ENCODE peak calls at places on chromosome 6, in six cellular contexts. E, V, X, U, R and T are unnamed samples.
A peak's percentile ranks its signal among the peaks of the same experiment; 100 is the strongest.

GRCh38 chr6:43939281-43940070 is 169.5 kb downstream of the VEGFA start:
- DNase-seq in U (no peak), R (no peak), E (no peak), X (no peak), V (peak; percentile 7), T (no peak)

GRCh38 chr6:37607949-37608348 is 89.7 kb downstream of the MDGA1 start:
- DNase-seq in U (peak; percentile 22), E (no peak), V (no peak), R (peak; percentile 21), X (no peak), T (no peak)

GRCh38 chr6:127069659-127070279 is 48.7 kb upstream of the RSPO3 start:
- DNase-seq in E (no peak), X (peak; percentile 13), U (peak; percentile 70), V (no peak), R (peak; percentile 39), T (no peak)

GRCh38 chr6:29968905-29969304 is 26.6 kb downstream of the HLA-A start:
- DNase-seq in X (no peak), U (no peak), V (no peak), R (no peak), E (no peak), T (no peak)

GRCh38 chr6:69866351-69867074 is at the start of gene COL19A1:
- DNase-seq in V (no peak), U (peak; percentile 19), R (no peak), X (peak; percentile 43), E (peak; percentile 24), T (peak; percentile 39)

GRCh38 chr6:108133594-108134179 is 32.1 kb upstream of the NR2E1 start:
- DNase-seq in X (peak; percentile 60), V (no peak), R (peak; percentile 86), E (peak; percentile 53), U (peak; percentile 81), T (peak; percentile 61)

GRCh38 chr6:112014483-112014882 is 39.4 kb upstream of the CCN6 start:
- DNase-seq in X (no peak), E (no peak), U (peak; percentile 66), V (no peak), R (no peak), T (no peak)

GRCh38 chr6:163940705-163941470 is 526.4 kb downstream of the QKI start:
- DNase-seq in E (no peak), V (no peak), X (no peak), R (no peak), U (no peak), T (no peak)

GRCh38 chr6:107936162-107936909 is 21.7 kb downstream of the SEC63 start:
- DNase-seq in R (no peak), X (no peak), E (no peak), U (no peak), V (no peak), T (no peak)

GRCh38 chr6:105384004-105384403 is 18.9 kb downstream of the PREP start:
- DNase-seq in X (no peak), R (no peak), E (no peak), V (no peak), U (no peak), T (peak; percentile 10)

GRCh38 chr6:137867685-137868509 is 838 bp downstream of the TNFAIP3 start:
- DNase-seq in R (no peak), E (peak; percentile 24), U (peak; percentile 55), V (peak; percentile 91), X (no peak), T (peak; percentile 69)

GRCh38 chr6:43953256-43953655 is 174.0 kb downstream of the MRPL14 start:
- DNase-seq in V (peak; percentile 3), X (no peak), R (no peak), U (no peak), E (no peak), T (no peak)

GRCh38 chr6:44696099-44696498 is 308.6 kb downstream of the CDC5L start:
- DNase-seq in U (peak; percentile 85), V (no peak), R (no peak), X (no peak), E (no peak), T (no peak)

GRCh38 chr6:158869604-158870417 is 50.6 kb upstream of the EZR start:
- DNase-seq in X (peak; percentile 98), R (no peak), U (peak; percentile 96), E (peak; percentile 87), V (peak; percentile 85), T (peak; percentile 97)

GRCh38 chr6:52297433-52297832 is 12.9 kb upstream of the MCM3 start:
- DNase-seq in V (no peak), U (no peak), R (no peak), X (peak; percentile 40), E (no peak), T (no peak)

GRCh38 chr6:45759134-45759849 is 256.4 kb downstream of the CLIC5 start:
- DNase-seq in X (no peak), U (no peak), E (no peak), V (no peak), R (no peak), T (no peak)

GRCh38 chr6:73610444-73611275 is 43.1 kb downstream of the SLC17A5 start:
- DNase-seq in X (peak; percentile 44), U (peak; percentile 73), V (no peak), R (peak; percentile 52), E (no peak), T (no peak)

GRCh38 chr6:87541041-87541440 is 48.7 kb downstream of the RARS2 start:
- DNase-seq in R (no peak), V (no peak), E (no peak), X (no peak), U (no peak), T (no peak)

GRCh38 chr6:33140556-33140955 is 51.7 kb downstream of the COL11A2 start:
- DNase-seq in R (no peak), E (no peak), U (no peak), V (no peak), X (no peak), T (no peak)

GRCh38 chr6:12637960-12638641 is 78.5 kb upstream of the PHACTR1 start:
- DNase-seq in V (peak; percentile 27), U (peak; percentile 73), X (peak; percentile 25), R (peak; percentile 48), E (no peak), T (peak; percentile 70)

GRCh38 chr6:148422085-148422484 is 79.4 kb downstream of the SASH1 start:
- DNase-seq in R (no peak), U (no peak), V (no peak), X (no peak), E (no peak), T (no peak)

GRCh38 chr6:6872924-6873344 is 234.8 kb upstream of the RREB1 start:
- DNase-seq in X (no peak), U (no peak), V (no peak), E (no peak), R (no peak), T (no peak)

GRCh38 chr6:139364302-139364981 is 10.0 kb downstream of the CITED2 start:
- DNase-seq in R (no peak), X (peak; percentile 55), V (peak; percentile 19), E (no peak), U (peak; percentile 74), T (no peak)

GRCh38 chr6:151882206-151882605 is 74.7 kb downstream of the ESR1 start:
- DNase-seq in X (no peak), U (no peak), E (no peak), R (no peak), V (no peak), T (no peak)

GRCh38 chr6:160510199-160510598 is 153.9 kb downstream of the LPA start:
- DNase-seq in V (no peak), E (no peak), R (no peak), U (peak; percentile 75), X (no peak), T (no peak)

GRCh38 chr6:44219053-44219814 is 2.5 kb downstream of the MYMX start:
- DNase-seq in X (peak; percentile 90), R (peak; percentile 80), U (peak; percentile 36), E (peak; percentile 87), V (peak; percentile 66), T (peak; percentile 42)

GRCh38 chr6:151180321-151180720 is 59.4 kb upstream of the AKAP12 start:
- DNase-seq in R (no peak), U (no peak), E (no peak), X (no peak), V (no peak), T (no peak)

GRCh38 chr6:31559958-31560696 is 12.0 kb upstream of the LTA start:
- DNase-seq in E (peak; percentile 62), U (peak; percentile 76), R (no peak), X (peak; percentile 70), V (peak; percentile 55), T (peak; percentile 86)
- TF ChIP-seq CTCF in E (no peak), U (no peak), R (no peak), X (no peak), V (no peak), T (no peak)

GRCh38 chr6:110404602-110405001 is 10.8 kb downstream of the DDO start:
- DNase-seq in V (no peak), E (no peak), U (no peak), X (no peak), R (no peak), T (no peak)

GRCh38 chr6:110409794-110410193 is 5.6 kb downstream of the DDO start:
- DNase-seq in X (no peak), V (no peak), R (no peak), E (no peak), U (no peak), T (no peak)

GRCh38 chr6:110410534-110410933 is 4.8 kb downstream of the DDO start:
- DNase-seq in U (no peak), X (no peak), R (no peak), V (no peak), E (no peak), T (no peak)

GRCh38 chr6:110412258-110412839 is 3.0 kb downstream of the DDO start:
- DNase-seq in U (no peak), V (no peak), R (no peak), X (no peak), E (no peak), T (no peak)

DNA sequence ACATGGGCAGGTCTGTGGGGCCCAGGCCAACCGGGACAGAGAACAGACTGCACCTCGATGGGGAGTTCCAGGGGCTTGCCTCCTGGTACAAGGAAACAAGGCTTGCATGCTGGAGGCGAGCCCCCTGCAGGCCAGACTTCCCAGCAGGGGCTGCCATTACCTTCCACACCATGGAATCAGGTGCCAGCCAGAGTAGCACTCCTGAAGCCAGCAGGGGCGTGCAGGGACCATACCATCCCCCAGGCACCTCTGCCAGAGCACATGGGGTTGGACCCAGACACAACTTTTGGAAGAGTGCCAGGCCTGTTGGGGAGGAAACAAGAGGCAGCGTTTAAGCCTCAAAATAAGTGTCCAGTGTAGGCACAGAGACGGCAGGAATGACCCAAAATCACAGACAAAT is 6.5 kb downstream of the DDO start:
- DNase-seq in U (no peak), E (no peak), V (no peak), R (no peak), X (no peak), T (no peak)
- TF ChIP-seq CTCF in U (no peak), E (no peak), V (no peak), R (peak; percentile 22), X (no peak), T (no peak)

DNA sequence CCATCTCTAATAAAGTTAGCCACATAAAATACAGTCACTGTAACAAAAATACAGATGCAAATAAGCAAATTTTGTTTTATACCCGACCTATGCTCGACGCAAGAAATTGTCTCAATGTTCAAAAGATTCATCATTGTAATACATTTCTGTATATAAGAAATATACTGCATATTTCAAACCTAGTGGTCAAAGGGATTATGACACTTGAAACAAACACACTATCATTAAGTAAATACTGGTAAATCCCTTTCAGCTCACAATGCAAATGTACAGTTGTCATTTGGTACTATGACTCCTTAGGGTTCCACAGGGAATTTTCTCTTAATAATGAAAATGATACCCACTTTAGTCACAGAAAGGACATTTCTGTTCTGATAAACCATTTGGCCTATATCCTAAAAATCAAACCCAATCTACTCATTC is 2.2 kb downstream of the HIVEP2 start:
- DNase-seq in R (peak; percentile 64), V (no peak), X (no peak), U (peak; percentile 75), E (no peak), T (no peak)
- TF ChIP-seq CTCF in R (peak; percentile 34), V (peak; percentile 61), X (no peak), U (peak; percentile 37), E (peak; percentile 55), T (peak; percentile 80)

GRCh38 chr6:114304304-114304887 is 38.4 kb downstream of the HS3ST5 start:
- DNase-seq in X (no peak), U (peak; percentile 49), E (no peak), V (no peak), R (peak; percentile 19), T (no peak)
- TF ChIP-seq CTCF in X (no peak), U (peak; percentile 47), E (peak; percentile 46), V (peak; percentile 53), R (peak; percentile 34), T (peak; percentile 47)